ENCODE peak calls at places on chromosomes 5 and 9, in six cellular contexts. Q, Y, K, B, A and U are unnamed samples.

GRCh38 chr9:15909297-15909696 is 356.5 kb downstream of the CCDC171 start:
- DNase-seq in K (no peak), Y (no peak), B (no peak), A (no peak), Q (peak), U (no peak)

GRCh38 chr5:38483788-38484398 is 72.6 kb downstream of the LIFR start:
- DNase-seq in Y (no peak), K (peak), B (no peak), A (no peak), Q (no peak), U (no peak)

GRCh38 chr9:95796029-95796428 is 79.5 kb upstream of the ERCC6L2 start:
- DNase-seq in K (no peak), B (no peak), Y (no peak), Q (no peak), A (no peak), U (no peak)

GRCh38 chr5:141272906-141273305 is 27.7 kb downstream of the PCDHB15 start:
- DNase-seq in Q (no peak), A (no peak), Y (no peak), K (peak), B (no peak), U (no peak)

GRCh38 chr5:128380324-128380723 is 157.7 kb downstream of the FBN2 start:
- DNase-seq in Q (no peak), Y (no peak), K (no peak), A (no peak), B (no peak), U (no peak)

GRCh38 chr5:142873831-142874230 is 103.7 kb downstream of the ARHGAP26 start:
- DNase-seq in Y (no peak), B (no peak), K (no peak), A (no peak), Q (no peak), U (no peak)

GRCh38 chr5:139482050-139482889 is at the start of gene STING1:
- DNase-seq in Y (peak), Q (peak), A (peak), B (peak), K (no peak), U (peak)

GRCh38 chr9:75169623-75170022 is 81.3 kb downstream of the OSTF1 start:
- DNase-seq in K (no peak), Q (peak), B (no peak), A (no peak), Y (no peak), U (peak)

GRCh38 chr5:88140396-88140862 is 128.2 kb downstream of the TMEM161B start:
- DNase-seq in Q (no peak), A (peak), Y (peak), K (peak), B (peak), U (no peak)

GRCh38 chr9:21906213-21906612 is 88.0 kb downstream of the CDKN2A start:
- DNase-seq in K (no peak), Q (no peak), Y (no peak), A (no peak), B (no peak), U (no peak)

GRCh38 chr5:150532996-150533395 is 25.1 kb downstream of the NDST1 start:
- DNase-seq in B (no peak), A (no peak), Y (no peak), Q (no peak), K (no peak), U (no peak)

GRCh38 chr5:6745706-6746217 is 32.5 kb downstream of the TENT4A start:
- DNase-seq in Q (peak), K (no peak), Y (no peak), B (no peak), A (no peak), U (peak)

GRCh38 chr9:129958771-129959170 is 84.2 kb downstream of the FNBP1 start:
- DNase-seq in B (no peak), K (no peak), Q (no peak), A (no peak), Y (no peak), U (no peak)

GRCh38 chr9:91681461-91682305 is 258.1 kb upstream of the NFIL3 start:
- DNase-seq in A (peak), K (peak), B (peak), Y (peak), Q (peak), U (peak)

GRCh38 chr5:178123987-178124925 is 6.6 kb upstream of the RMND5B start:
- DNase-seq in B (no peak), Y (peak), Q (no peak), K (peak), A (peak), U (peak)

GRCh38 chr9:38066907-38067610 is 2.0 kb downstream of the SHB start:
- DNase-seq in Y (peak), A (peak), Q (peak), K (peak), B (peak), U (peak)

GRCh38 chr5:95881833-95882232 is 59.3 kb upstream of the GLRX start:
- DNase-seq in K (no peak), Q (no peak), A (no peak), Y (no peak), B (no peak), U (peak)

GRCh38 chr5:7397005-7397546 is 1.1 kb downstream of the ADCY2 start:
- DNase-seq in A (no peak), Y (no peak), B (no peak), Q (peak), K (peak), U (no peak)

GRCh38 chr5:34030058-34030457 is 13.0 kb downstream of the C1QTNF3 start:
- DNase-seq in Q (no peak), B (no peak), K (no peak), A (no peak), Y (no peak), U (no peak)

GRCh38 chr5:68379275-68380026 is 163.9 kb downstream of the PIK3R1 start:
- DNase-seq in K (no peak), B (no peak), A (no peak), Q (no peak), Y (no peak), U (no peak)

GRCh38 chr5:148846930-148847329 is 20.5 kb downstream of the ADRB2 start:
- DNase-seq in Q (peak), K (no peak), A (no peak), Y (no peak), B (no peak), U (peak)

GRCh38 chr5:161676109-161676508 is 9.4 kb upstream of the GABRA6 start:
- DNase-seq in Y (no peak), A (no peak), Q (no peak), B (no peak), K (peak), U (peak)

GRCh38 chr9:32928912-32929311 is 72.5 kb downstream of the APTX start:
- DNase-seq in B (no peak), Y (no peak), Q (no peak), K (no peak), A (no peak), U (peak)

GRCh38 chr9:26779072-26779471 is 113.5 kb downstream of the CAAP1 start:
- DNase-seq in K (no peak), B (no peak), Y (no peak), A (no peak), Q (no peak), U (peak)

GRCh38 chr5:64149857-64150521 is 15.7 kb upstream of the RNF180 start:
- DNase-seq in K (no peak), B (no peak), Y (no peak), Q (no peak), A (no peak), U (no peak)

GRCh38 chr9:72038890-72039410 is 21.5 kb downstream of the C9orf57 start:
- DNase-seq in A (peak), K (peak), Q (peak), Y (peak), B (peak), U (peak)

GRCh38 chr9:615756-616155 is 225.7 kb upstream of the DMRT1 start:
- DNase-seq in B (no peak), A (peak), Q (no peak), K (no peak), Y (peak), U (peak)

GRCh38 chr9:616694-617093 is 224.8 kb upstream of the DMRT1 start:
- DNase-seq in A (no peak), Q (no peak), B (no peak), K (no peak), Y (no peak), U (no peak)

GRCh38 chr9:617441-618085 is 223.9 kb upstream of the DMRT1 start:
- DNase-seq in B (no peak), Q (no peak), K (peak), A (no peak), Y (peak), U (no peak)

GRCh38 chr9:613771-614347 is 227.6 kb upstream of the DMRT1 start:
- DNase-seq in K (peak), A (peak), B (peak), Q (peak), Y (peak), U (peak)

DNA sequence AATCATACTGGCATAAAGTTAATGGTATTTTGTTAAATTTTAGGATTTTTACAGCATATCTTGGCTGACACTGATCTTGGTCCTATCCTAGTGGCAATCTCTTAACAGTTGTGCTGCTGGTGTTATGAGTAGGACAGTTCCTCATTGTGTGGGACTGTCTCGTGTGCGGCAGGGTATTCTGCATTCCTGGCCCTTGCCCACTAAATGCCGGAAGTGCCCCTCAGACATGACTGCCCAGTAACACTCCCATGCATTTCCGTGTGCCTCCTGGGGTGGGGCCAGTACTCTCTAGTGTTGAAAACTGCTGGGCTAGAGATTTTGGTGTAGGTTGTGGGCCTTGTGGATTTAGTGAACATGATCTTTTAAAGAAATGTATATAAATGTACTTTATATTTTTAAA is 227.1 kb upstream of the DMRT1 start:
- DNase-seq in Q (no peak), Y (no peak), K (no peak), A (no peak), B (peak), U (no peak)
- TF ChIP-seq CTCF in Q (no peak), Y (no peak), K (no peak), A (no peak), B (no peak), U (no peak)

GRCh38 chr9:89442501-89442978 is 55.4 kb downstream of the SEMA4D start:
- DNase-seq in Q (no peak), Y (peak), B (no peak), A (no peak), K (no peak), U (no peak)
- H3K4me3 ChIP-seq in Q (no peak), Y (no peak), B (no peak), A (no peak), K (no peak), U (no peak)

GRCh38 chr5:172642046-172642409 is 965 bp downstream of the NEURL1B start:
- DNase-seq in B (no peak), K (no peak), Y (no peak), A (no peak), Q (peak), U (no peak)

GRCh38 chr5:172640822-172641358 is at the start of gene NEURL1B:
- DNase-seq in Y (no peak), Q (peak), A (peak), B (peak), K (peak), U (peak)

GRCh38 chr5:172642511-172642910 is 1.4 kb downstream of the NEURL1B start:
- DNase-seq in K (no peak), Y (no peak), Q (no peak), B (no peak), A (no peak), U (no peak)

GRCh38 chr5:172640139-172640538 is 924 bp upstream of the NEURL1B start:
- DNase-seq in B (no peak), A (no peak), K (peak), Q (no peak), Y (no peak), U (no peak)

GRCh38 chr5:172641359-172642045 is 439 bp downstream of the NEURL1B start:
- DNase-seq in A (no peak), B (no peak), Y (no peak), Q (no peak), K (no peak), U (no peak)
- TF ChIP-seq CTCF in A (no peak), B (peak), Y (no peak), Q (peak), K (peak), U (peak)

DNA sequence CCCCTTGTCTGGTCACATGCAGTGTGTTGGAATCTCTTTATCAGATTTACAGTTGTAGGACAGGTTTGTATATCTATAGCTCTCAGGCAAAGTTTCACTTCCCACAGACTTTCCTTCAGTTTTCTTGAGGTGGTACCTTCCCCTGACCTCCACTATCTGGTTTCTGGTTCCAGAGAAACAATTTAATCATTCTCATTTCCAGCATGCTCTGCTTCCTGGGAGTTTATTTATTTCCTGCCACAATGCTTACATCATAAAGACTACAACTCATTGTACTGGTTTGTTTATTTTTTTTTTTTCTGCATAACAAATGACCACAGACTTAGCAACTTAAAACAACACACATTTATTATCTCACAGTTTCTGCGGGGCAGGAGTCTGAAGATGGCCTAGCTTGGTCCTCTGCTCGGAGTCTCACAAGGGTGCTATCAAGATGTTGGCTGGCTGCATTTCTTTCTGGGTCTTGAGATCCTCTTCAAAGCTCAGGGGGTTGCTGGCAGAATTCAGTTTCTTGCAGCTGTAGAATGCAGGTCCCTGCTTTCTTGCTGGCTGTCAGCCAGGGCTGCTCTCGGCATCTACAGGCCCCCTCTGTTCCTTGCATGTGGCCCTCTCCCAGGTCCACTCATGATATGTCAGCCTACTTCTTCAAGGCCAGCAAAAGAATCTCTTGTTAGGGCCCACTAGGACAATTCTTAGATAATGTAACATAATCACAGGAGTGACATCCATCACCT is 247.7 kb downstream of the ENC1 start:
- DNase-seq in K (no peak), Q (peak), B (no peak), A (no peak), Y (no peak), U (peak)
- H3K4me3 ChIP-seq in K (no peak), Q (no peak), B (no peak), A (no peak), Y (no peak), U (no peak)

GRCh38 chr5:180811623-180812119 is 9.1 kb upstream of the MGAT1 start:
- DNase-seq in B (no peak), A (no peak), Y (peak), Q (no peak), K (peak), U (peak)

GRCh38 chr5:180815241-180816031 is 12.8 kb upstream of the MGAT1 start:
- DNase-seq in B (no peak), Q (no peak), Y (peak), K (no peak), A (no peak), U (no peak)

GRCh38 chr5:180810210-180811011 is 7.8 kb upstream of the MGAT1 start:
- DNase-seq in Q (peak), A (peak), K (peak), B (peak), Y (peak), U (peak)

GRCh38 chr5:180811012-180811622 is 8.5 kb upstream of the MGAT1 start:
- DNase-seq in A (no peak), B (no peak), Q (no peak), K (no peak), Y (no peak), U (no peak)

DNA sequence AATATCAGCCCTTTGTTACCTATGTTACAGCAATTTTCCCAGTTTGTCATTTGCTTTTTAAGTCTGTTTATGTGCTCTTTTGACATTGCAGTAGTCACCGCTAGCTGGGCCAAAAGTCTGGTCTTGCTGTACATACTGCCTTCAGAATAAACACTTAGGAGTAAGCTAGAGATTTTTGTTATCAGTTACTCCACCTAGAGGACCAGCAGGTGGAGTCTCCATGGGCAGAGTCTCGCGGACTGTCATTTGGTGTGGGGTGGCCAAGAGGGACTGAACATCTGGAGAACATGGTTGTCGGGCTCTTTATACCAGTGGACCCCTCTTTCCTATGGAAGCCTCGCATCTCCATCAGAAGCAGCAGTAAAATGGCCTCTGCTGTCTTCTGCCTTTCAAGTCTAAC is 10.8 kb upstream of the MGAT1 start:
- DNase-seq in A (no peak), B (no peak), Q (no peak), K (peak), Y (peak), U (no peak)
- TF ChIP-seq CTCF in A (no peak), B (no peak), Q (no peak), K (peak), Y (no peak), U (peak)

GRCh38 chr5:74143724-74144330 is 496.7 kb downstream of the ENC1 start:
- DNase-seq in K (no peak), A (no peak), Q (no peak), Y (no peak), B (no peak), U (no peak)

GRCh38 chr5:74141053-74141452 is 499.5 kb downstream of the ENC1 start:
- DNase-seq in K (no peak), Y (no peak), A (no peak), B (no peak), Q (peak), U (peak)

GRCh38 chr5:74145904-74146303 is 494.6 kb downstream of the ENC1 start:
- DNase-seq in Q (no peak), K (no peak), B (no peak), A (no peak), Y (no peak), U (no peak)

GRCh38 chr5:74140409-74140808 is 500.1 kb downstream of the ENC1 start:
- DNase-seq in K (no peak), Y (no peak), Q (no peak), B (no peak), A (no peak), U (no peak)

GRCh38 chr5:74143151-74143550 is 497.4 kb downstream of the ENC1 start:
- DNase-seq in K (no peak), Q (no peak), B (no peak), A (no peak), Y (no peak), U (no peak)
- H3K4me3 ChIP-seq in K (no peak), Q (no peak), B (no peak), A (no peak), Y (no peak), U (no peak)

GRCh38 chr9:19517202-19517942 is 108.6 kb downstream of the ACER2 start:
- DNase-seq in K (peak), Q (no peak), A (no peak), B (no peak), Y (no peak), U (peak)
- TF ChIP-seq CTCF in K (peak), Q (peak), A (no peak), B (no peak), Y (no peak), U (peak)

GRCh38 chr9:114396558-114397218 is 8.9 kb upstream of the AKNA start:
- DNase-seq in Q (peak), Y (no peak), A (no peak), B (no peak), K (no peak), U (no peak)
- H3K4me3 ChIP-seq in Q (peak), Y (no peak), A (no peak), B (peak), K (no peak), U (no peak)

DNA sequence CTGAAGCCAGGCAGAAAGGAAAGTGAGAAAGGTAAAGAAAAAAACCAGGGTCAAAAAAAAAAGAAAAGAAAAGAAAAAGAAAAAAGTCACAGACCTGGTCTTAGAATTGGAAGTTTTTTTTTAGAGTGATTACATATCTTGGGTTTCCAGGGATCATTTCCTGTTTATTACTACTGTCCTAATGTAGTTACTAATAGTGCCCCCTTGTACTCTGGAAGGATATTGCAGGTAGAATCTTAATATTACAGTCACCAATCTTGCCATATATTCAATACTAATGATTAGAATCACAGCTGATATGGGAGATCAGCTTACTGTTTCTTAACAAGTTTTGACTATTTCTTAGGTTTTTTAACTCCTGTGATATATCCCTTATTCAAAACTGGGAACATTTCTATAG is 543.2 kb upstream of the CDH6 start:
- DNase-seq in K (no peak), Q (no peak), Y (no peak), B (no peak), A (no peak), U (no peak)
- TF ChIP-seq CTCF in K (peak), Q (no peak), Y (no peak), B (no peak), A (no peak), U (no peak)